ENCODE peak calls at places on chromosomes 4 and X, in ten cellular contexts. V is right atrium auricular region, G is brain microvascular endothelial cell, K is RWPE1, P is glutamatergic neuron, Z is lower lobe of right lung, L is nephron progenitor cell, E is cardiac fibroblast, A is bronchial epithelial cell, N is A549. O is an unnamed sample.

GRCh38 chrX:38970074-38970473 is 168.8 kb downstream of the MID1IP1 start:
- DNase-seq in V (no peak), G (no peak), K (no peak), P (no peak), Z (no peak), L (no peak), E (no peak), A (no peak), N (no peak), O (no peak)

GRCh38 chrX:17706676-17707075 is 30.6 kb upstream of the SCML1 start:
- DNase-seq in V (no peak), G (peak; percentile 66), K (peak; percentile 36), P (no peak), Z (no peak), L (no peak), E (peak; percentile 73), A (peak; percentile 79), N (peak; percentile 15), O (peak; percentile 60)

GRCh38 chrX:141142946-141143345 is 34.0 kb downstream of the LDOC1 start:
- DNase-seq in V (no peak), G (no peak), K (no peak), P (no peak), Z (no peak), L (no peak), E (peak; percentile 2), A (peak; percentile 2), N (no peak), O (no peak)

GRCh38 chrX:638482-639131 is 8.0 kb downstream of the SHOX start:
- DNase-seq in V (no peak), G (no peak), K (no peak), P (no peak), Z (no peak), L (no peak), E (no peak), A (no peak), N (no peak), O (no peak)

GRCh38 chr4:70701271-70701670 is 12.9 kb downstream of the UTP3 start:
- DNase-seq in V (no peak), G (no peak), K (peak; percentile 60), P (no peak), Z (no peak), L (no peak), E (no peak), A (peak; percentile 89), N (no peak), O (no peak)

GRCh38 chrX:42754129-42754528 is 23.8 kb downstream of the PPP1R2C start:
- DNase-seq in V (no peak), G (no peak), K (no peak), P (no peak), Z (no peak), L (no peak), E (no peak), A (no peak), N (no peak), O (no peak)

GRCh38 chr4:131430302-131430701 is 1718.8 kb upstream of the PCDH10 start:
- DNase-seq in V (no peak), G (no peak), K (no peak), P (no peak), Z (no peak), L (no peak), E (no peak), A (no peak), N (no peak), O (no peak)

GRCh38 chrX:117510453-117510852 is 606.2 kb downstream of the KLHL13 start:
- DNase-seq in V (no peak), G (no peak), K (peak; percentile 2), P (no peak), Z (no peak), L (no peak), E (no peak), A (peak; percentile 10), N (no peak), O (no peak)

GRCh38 chr4:5753766-5754528 is 42.9 kb downstream of the EVC start:
- DNase-seq in V (peak; percentile 51), G (peak; percentile 94), K (peak; percentile 70), P (no peak), Z (no peak), L (no peak), E (peak; percentile 97), A (peak; percentile 85), N (peak; percentile 43), O (peak; percentile 76)

GRCh38 chr4:140943486-140943885 is 187.3 kb upstream of the TBC1D9 start:
- DNase-seq in V (no peak), G (peak; percentile 64), K (no peak), P (no peak), Z (no peak), L (no peak), E (peak; percentile 92), A (no peak), N (no peak), O (no peak)

GRCh38 chrX:112642349-112642748 is 37.4 kb downstream of the LHFPL1 start:
- DNase-seq in V (no peak), G (peak; percentile 55), K (peak; percentile 19), P (peak; percentile 18), Z (no peak), L (peak; percentile 45), E (peak; percentile 62), A (peak; percentile 39), N (peak; percentile 12), O (peak; percentile 23)

GRCh38 chrX:69021561-69021960 is 143.7 kb downstream of the PJA1 start:
- DNase-seq in V (no peak), G (no peak), K (no peak), P (no peak), Z (no peak), L (no peak), E (no peak), A (no peak), N (no peak), O (no peak)

GRCh38 chrX:123860506-123860840 is 620 bp downstream of the XIAP start:
- DNase-seq in V (no peak), G (no peak), K (no peak), P (no peak), Z (no peak), L (no peak), E (peak; percentile 46), A (peak; percentile 34), N (peak; percentile 36), O (no peak)

GRCh38 chr4:2406920-2407319 is 11.5 kb downstream of the ZFYVE28 start:
- DNase-seq in V (no peak), G (no peak), K (no peak), P (no peak), Z (no peak), L (no peak), E (no peak), A (no peak), N (no peak), O (no peak)

GRCh38 chrX:151762802-151763201 is 28.3 kb downstream of the CNGA2 start:
- DNase-seq in V (peak; percentile 5), G (no peak), K (no peak), P (no peak), Z (no peak), L (no peak), E (no peak), A (no peak), N (no peak), O (no peak)

GRCh38 chr4:54527532-54527931 is 130.2 kb upstream of the KIT start:
- DNase-seq in V (no peak), G (no peak), K (no peak), P (no peak), Z (no peak), L (no peak), E (no peak), A (no peak), N (no peak), O (no peak)

DNA sequence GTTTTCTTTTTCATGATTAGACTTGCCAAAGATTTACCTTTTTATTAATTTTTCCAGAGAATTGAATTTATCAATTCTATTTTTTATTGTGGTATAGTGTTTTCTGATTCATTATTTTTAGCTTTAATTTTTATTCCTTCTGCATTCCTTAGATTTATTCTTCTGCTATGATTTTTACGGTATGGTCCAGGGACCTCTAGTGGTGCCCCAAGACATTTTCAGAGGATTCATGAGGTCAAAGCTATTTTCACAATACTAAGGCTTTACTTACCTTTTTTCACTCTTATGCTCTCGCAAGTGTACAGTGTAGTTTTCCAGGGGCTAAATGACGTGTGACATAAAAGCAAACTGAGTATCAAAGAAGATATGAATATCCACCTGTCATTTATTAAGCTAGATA is 8.0 kb downstream of the RADX start:
- DNase-seq in V (no peak), G (no peak), K (no peak), P (no peak), Z (no peak), L (no peak), E (peak; percentile 23), A (peak; percentile 12), N (peak; percentile 8), O (no peak)
- TF ChIP-seq CTCF in V (no peak), G (peak; percentile 64), K (peak; percentile 22), P (peak; percentile 15), Z (peak; percentile 32), L (peak; percentile 16), E (peak; percentile 45), A (peak; percentile 26), N (peak; percentile 38), O (peak; percentile 45)

DNA sequence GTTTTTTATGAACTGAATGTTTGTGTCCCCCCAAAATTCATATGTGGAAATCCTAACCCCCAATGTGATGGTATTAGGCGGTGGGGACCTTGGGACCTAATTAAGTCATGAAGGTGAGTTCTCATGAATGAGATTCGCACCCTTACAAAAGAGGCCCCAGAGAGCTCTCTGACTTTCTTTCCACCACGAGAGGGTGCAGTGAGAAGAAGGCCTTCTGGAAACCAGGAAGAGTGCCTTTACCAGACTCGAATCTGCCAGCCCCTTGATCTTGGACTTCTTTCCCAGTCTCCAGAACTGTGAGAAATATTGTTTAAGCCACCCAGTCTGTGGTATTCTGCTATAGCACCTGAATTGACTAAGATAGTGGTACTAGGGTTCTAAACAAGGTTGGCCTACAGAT is 40.8 kb downstream of the STK26 start:
- DNase-seq in V (no peak), G (no peak), K (no peak), P (no peak), Z (no peak), L (no peak), E (no peak), A (no peak), N (no peak), O (no peak)
- TF ChIP-seq CTCF in V (no peak), G (no peak), K (no peak), P (no peak), Z (no peak), L (no peak), E (no peak), A (no peak), N (no peak), O (no peak)

GRCh38 chr4:42995343-42995944 is 102.9 kb downstream of the GRXCR1 start:
- DNase-seq in V (no peak), G (no peak), K (peak; percentile 40), P (no peak), Z (no peak), L (peak; percentile 5), E (peak; percentile 39), A (peak; percentile 53), N (peak; percentile 3), O (peak; percentile 1)
- TF ChIP-seq CTCF in V (no peak), G (peak; percentile 48), K (peak; percentile 83), P (peak; percentile 79), Z (peak; percentile 39), L (peak; percentile 79), E (peak; percentile 64), A (peak; percentile 68), N (peak; percentile 38), O (peak; percentile 76)

DNA sequence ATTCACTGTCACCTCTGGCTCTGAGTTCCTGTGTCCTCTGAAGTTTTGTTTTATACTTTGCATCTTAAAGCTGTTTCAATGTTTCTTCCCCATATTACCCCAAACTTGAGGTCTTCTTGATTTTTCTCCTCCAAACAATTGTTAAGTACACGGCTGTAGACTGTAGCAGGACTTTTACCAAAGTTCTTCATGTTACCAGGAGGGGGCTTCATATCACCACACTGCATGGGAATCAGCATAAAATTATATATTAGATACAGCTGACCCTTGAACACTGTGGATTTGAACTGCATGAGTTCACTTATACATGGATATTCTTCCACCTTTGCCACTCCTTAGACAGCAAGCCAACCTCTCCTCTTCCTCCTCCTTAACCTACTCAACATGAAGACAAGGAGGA is 56.6 kb downstream of the SPATA18 start:
- DNase-seq in V (no peak), G (no peak), K (no peak), P (no peak), Z (no peak), L (no peak), E (no peak), A (no peak), N (no peak), O (no peak)
- TF ChIP-seq CTCF in V (no peak), G (peak; percentile 23), K (no peak), P (peak; percentile 19), Z (no peak), L (no peak), E (peak; percentile 11), A (no peak), N (no peak), O (no peak)

O was measured in AG04450.